ENCODE peak calls at places on chromosomes 16 and 17, in seven cellular contexts. S is A673, W is Peyer's patch, P is IMR-90, D is mucosa of descending colon, T is A549, R is SK-N-MC. O is an unnamed sample. For H3K9me3, the result is how much of the 10 kb centered on the place peaks cover.

GRCh38 chr17:51419476-51419875 is 159.1 kb downstream of the UTP18 start:
- DNase-seq in W (no peak), T (no peak), S (no peak), P (no peak), D (no peak), R (no peak), O (peak)

GRCh38 chr17:55430531-55431228 is 9.0 kb upstream of the MMD start:
- DNase-seq in P (no peak), R (no peak), W (no peak), T (peak), D (no peak), S (no peak), O (no peak)

GRCh38 chr16:48447940-48448536 is 62.8 kb upstream of the SIAH1 start:
- DNase-seq in D (no peak), P (no peak), W (no peak), T (no peak), S (no peak), R (no peak), O (no peak)

GRCh38 chr17:2796164-2797140 is at the start of gene RAP1GAP2:
- DNase-seq in W (peak), R (no peak), P (no peak), D (peak), T (no peak), S (no peak), O (peak)

GRCh38 chr16:80994451-80994850 is 12.2 kb downstream of the CMC2 start:
- DNase-seq in T (peak), S (no peak), R (no peak), W (no peak), P (peak), D (no peak), O (no peak)

GRCh38 chr17:78032166-78032565 is 73.7 kb downstream of the TNRC6C start:
- DNase-seq in T (no peak), S (no peak), P (peak), R (no peak), D (no peak), W (no peak), O (no peak)

GRCh38 chr16:85958731-85959130 is 59.8 kb downstream of the IRF8 start:
- DNase-seq in P (no peak), R (no peak), T (no peak), D (peak), W (no peak), S (no peak), O (no peak)

GRCh38 chr17:56297142-56297541 is 143.9 kb downstream of the ANKFN1 start:
- DNase-seq in P (peak), R (no peak), D (no peak), W (no peak), T (no peak), S (no peak), O (no peak)

GRCh38 chr16:12573300-12573699 is 230.4 kb downstream of the CPPED1 start:
- DNase-seq in D (no peak), P (no peak), T (no peak), R (no peak), S (no peak), W (peak), O (no peak)

GRCh38 chr16:72400257-72401078 is 228.5 kb upstream of the PMFBP1 start:
- DNase-seq in S (peak), W (no peak), D (no peak), T (peak), P (peak), R (peak), O (no peak)

GRCh38 chr16:66970775-66971725 is 10.0 kb downstream of the CES3 start:
- DNase-seq in R (no peak), P (peak), T (peak), D (no peak), S (no peak), W (no peak), O (no peak)

GRCh38 chr16:23092072-23092800 is 57.0 kb downstream of the USP31 start:
- DNase-seq in W (no peak), T (no peak), P (no peak), S (no peak), R (no peak), D (no peak), O (no peak)

GRCh38 chr16:868846-869822 is 68.6 kb upstream of the GNG13 start:
- DNase-seq in S (no peak), T (no peak), D (peak), P (no peak), R (no peak), W (no peak), O (no peak)

GRCh38 chr17:50563095-50563511 is 2.6 kb downstream of the CACNA1G start:
- DNase-seq in D (no peak), S (no peak), P (no peak), T (no peak), W (no peak), R (no peak), O (no peak)

GRCh38 chr17:79706931-79707382 is 23.8 kb upstream of the ENPP7 start:
- DNase-seq in S (no peak), T (peak), R (no peak), W (no peak), D (no peak), P (no peak), O (no peak)

GRCh38 chr17:6627019-6627418 is 13.5 kb downstream of the KIAA0753 start:
- DNase-seq in S (no peak), T (no peak), D (no peak), R (no peak), P (peak), W (no peak), O (no peak)

GRCh38 chr16:29729116-29729521 is 16.7 kb downstream of the C16orf54 start:
- DNase-seq in S (peak), P (peak), W (no peak), D (no peak), T (peak), R (peak), O (no peak)

GRCh38 chr16:70267516-70267915 is 15.8 kb upstream of the EXOSC6 start:
- DNase-seq in D (peak), P (peak), R (no peak), T (peak), S (peak), W (no peak), O (no peak)

GRCh38 chr17:19239544-19239943 is 2.4 kb downstream of the EPN2 start:
- DNase-seq in W (no peak), T (no peak), S (no peak), R (no peak), D (no peak), P (no peak), O (no peak)

GRCh38 chr17:43556292-43556691 is 10.2 kb upstream of the ETV4 start:
- DNase-seq in P (peak), S (no peak), W (no peak), T (peak), D (no peak), R (no peak), O (no peak)

GRCh38 chr17:29292992-29293889 is 707 bp downstream of the NUFIP2 start:
- DNase-seq in R (no peak), W (peak), T (peak), D (peak), S (peak), P (peak), O (peak)

GRCh38 chr17:3647251-3647650 is 10.7 kb downstream of the CTNS start:
- DNase-seq in T (no peak), W (no peak), P (no peak), S (no peak), R (no peak), D (no peak), O (no peak)

GRCh38 chr16:85607331-85607765 is 5.8 kb upstream of the GSE1 start:
- DNase-seq in W (peak), P (no peak), S (peak), T (no peak), R (no peak), D (no peak), O (no peak)

GRCh38 chr16:22764662-22765302 is 49.2 kb upstream of the HS3ST2 start:
- DNase-seq in T (no peak), W (no peak), S (no peak), D (no peak), P (no peak), R (no peak), O (no peak)

GRCh38 chr17:18905226-18905625 is 46.7 kb upstream of the SLC5A10 start:
- DNase-seq in T (no peak), W (no peak), R (no peak), P (no peak), S (no peak), D (no peak), O (no peak)

GRCh38 chr17:21538615-21539014 is 153.7 kb upstream of the KCNJ18 start:
- DNase-seq in T (no peak), D (no peak), S (no peak), P (no peak), W (no peak), R (no peak), O (no peak)

GRCh38 chr17:31882571-31882970 is 18.9 kb downstream of the UTP6 start:
- DNase-seq in W (no peak), T (no peak), D (no peak), S (no peak), R (no peak), P (no peak), O (no peak)

GRCh38 chr16:57531635-57532220 is 4.6 kb downstream of the CCDC102A start:
- DNase-seq in P (no peak), R (no peak), W (no peak), D (peak), T (no peak), S (no peak), O (no peak)

GRCh38 chr16:78198299-78198698 is 98.8 kb downstream of the WWOX start:
- DNase-seq in R (no peak), S (no peak), P (no peak), W (no peak), T (no peak), D (no peak), O (no peak)

GRCh38 chr16:78196527-78196926 is 97.1 kb downstream of the WWOX start:
- DNase-seq in S (peak), W (no peak), R (no peak), D (no peak), T (no peak), P (no peak), O (no peak)

GRCh38 chr16:78200023-78200389 is 100.6 kb downstream of the WWOX start:
- DNase-seq in T (no peak), S (no peak), R (no peak), P (no peak), W (no peak), D (no peak), O (no peak)

GRCh38 chr16:78200623-78201096 is 101.2 kb downstream of the WWOX start:
- DNase-seq in W (no peak), T (no peak), P (no peak), D (no peak), S (no peak), R (no peak), O (no peak)

GRCh38 chr16:78199325-78200022 is 100.0 kb downstream of the WWOX start:
- DNase-seq in R (no peak), T (no peak), W (no peak), D (no peak), S (no peak), P (no peak), O (no peak)
- H3K9me3 ChIP-seq in R (under half), T (under half), W (under half), D (under half), S (under half), P (under half), O (under half)

DNA sequence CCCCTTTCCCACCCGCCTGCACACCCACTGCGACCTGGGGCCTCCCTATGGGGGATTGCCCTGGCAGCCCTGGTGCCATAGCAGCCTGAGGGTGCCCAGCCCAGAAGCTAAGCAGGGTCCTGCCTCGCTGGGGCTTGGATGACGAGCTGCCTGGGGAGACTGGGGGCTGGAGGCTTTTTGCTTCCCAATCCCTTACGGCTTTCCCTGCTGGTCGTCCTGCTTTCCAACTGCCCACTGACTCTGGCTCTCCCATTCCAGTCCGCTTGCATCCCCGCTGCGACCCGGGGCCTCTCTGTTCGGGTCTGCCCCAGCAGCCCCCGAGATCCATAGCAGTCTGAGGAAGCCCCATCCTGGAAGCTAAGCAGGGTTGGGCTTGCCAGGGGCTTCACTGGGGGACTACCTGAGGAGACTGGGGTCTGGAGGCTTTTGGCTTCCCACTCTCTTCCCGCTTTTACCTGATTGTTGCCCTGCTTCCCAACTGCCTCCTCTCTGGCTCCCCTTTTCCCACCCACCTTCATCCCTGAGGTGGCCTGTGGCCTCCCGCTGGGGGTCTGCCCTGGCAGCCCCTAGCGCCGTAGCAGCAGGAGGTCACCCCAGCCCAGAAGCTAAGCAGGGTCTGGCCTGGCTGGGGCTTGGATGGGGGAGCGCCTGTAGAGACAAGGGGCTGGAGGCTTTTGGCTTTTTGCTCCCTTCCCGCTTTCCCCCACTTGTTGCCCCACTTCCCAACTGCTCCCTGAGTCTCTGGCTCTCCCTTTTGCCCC is 2292.8 kb downstream of the TP53TG3F start:
- DNase-seq in T (no peak), P (no peak), D (peak), S (no peak), W (no peak), R (no peak), O (no peak)
- H3K9me3 ChIP-seq in T (under half), P (half or more), D (half or more), S (under half), W (under half), R (under half), O (under half)

DNA sequence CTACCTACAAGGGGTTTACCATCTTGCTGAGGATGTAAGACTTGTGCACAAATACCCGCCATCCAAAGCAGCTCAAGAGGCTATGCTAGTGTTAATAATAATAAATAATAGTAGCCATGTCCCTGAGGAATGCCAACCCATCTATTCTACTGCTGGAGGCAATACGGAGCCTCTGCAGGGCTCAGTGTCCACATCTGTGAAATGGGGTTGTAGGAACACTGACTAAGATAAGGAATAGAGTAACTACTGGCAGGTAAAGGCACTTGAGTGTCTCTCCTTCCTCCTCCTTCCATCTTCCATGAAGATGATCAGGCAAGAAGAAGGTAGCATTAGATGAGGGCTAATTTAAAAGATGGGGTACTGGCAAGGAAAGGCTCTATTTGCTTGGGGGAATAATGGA is 295.3 kb downstream of the SLC39A11 start:
- DNase-seq in W (no peak), P (no peak), T (no peak), D (no peak), R (no peak), S (no peak), O (no peak)
- H3K9me3 ChIP-seq in W (under half), P (under half), T (under half), D (under half), R (under half), S (under half), O (under half)

GRCh38 chr16:5377280-5377898 is 279.8 kb upstream of the EEF2KMT start:
- DNase-seq in W (no peak), T (no peak), S (no peak), P (no peak), R (no peak), D (no peak), O (no peak)
- H3K9me3 ChIP-seq in W (under half), T (under half), S (under half), P (under half), R (under half), D (under half), O (under half)

DNA sequence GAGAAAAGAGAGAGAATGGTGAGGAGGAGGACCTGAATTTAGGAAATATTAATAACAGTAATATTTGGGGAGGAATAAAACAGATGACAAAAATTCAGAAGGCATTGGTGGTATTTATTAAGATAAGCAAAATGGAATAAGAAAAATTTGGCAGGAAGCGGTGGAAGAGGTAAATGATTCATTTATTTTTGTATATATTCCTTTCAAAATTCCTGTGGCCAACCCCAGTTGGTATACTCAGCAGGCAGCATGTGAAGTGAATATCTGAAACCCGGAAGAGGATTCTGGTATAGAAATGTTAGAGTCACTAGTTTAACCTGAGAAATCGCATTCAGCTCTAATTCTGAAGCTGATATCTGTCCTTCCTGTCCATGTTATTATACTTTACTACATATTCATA is 792.0 kb downstream of the KCNJ2 start:
- DNase-seq in R (no peak), W (no peak), D (no peak), S (no peak), T (no peak), P (peak), O (no peak)
- H3K9me3 ChIP-seq in R (under half), W (under half), D (under half), S (under half), T (under half), P (under half), O (under half)

GRCh38 chr16:3400446-3400778 is 392 bp downstream of the ZSCAN32 start:
- DNase-seq in T (no peak), D (no peak), W (no peak), P (no peak), S (no peak), R (no peak), O (no peak)
- H3K9me3 ChIP-seq in T (half or more), D (under half), W (under half), P (under half), S (under half), R (under half), O (under half)

GRCh38 chr16:35523991-35524390 is 2064.6 kb downstream of the TP53TG3F start:
- DNase-seq in D (no peak), S (no peak), R (no peak), T (no peak), P (no peak), W (no peak), O (no peak)
- H3K9me3 ChIP-seq in D (half or more), S (under half), R (under half), T (under half), P (under half), W (under half), O (under half)

DNA sequence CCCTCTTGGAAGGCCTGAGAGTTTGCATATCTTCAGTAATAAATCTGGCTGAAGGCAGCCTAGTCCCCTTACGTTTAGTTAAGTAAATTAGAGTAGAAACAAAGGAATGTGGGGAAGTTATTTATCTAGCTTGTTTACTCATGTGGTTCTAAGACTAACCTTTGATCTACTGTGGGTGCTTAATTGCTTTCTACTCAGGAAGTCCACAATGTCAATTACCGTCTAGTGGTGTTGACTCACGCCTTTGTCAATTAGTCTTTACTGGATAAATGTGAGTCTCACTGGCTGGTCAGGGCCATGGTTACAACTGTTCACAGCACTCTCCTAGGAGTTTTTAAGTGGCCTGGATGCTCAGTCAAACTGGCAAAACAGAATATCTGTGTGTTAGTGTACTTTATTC is 2338.4 kb downstream of the TP53TG3F start:
- DNase-seq in S (no peak), D (no peak), R (no peak), T (no peak), P (no peak), W (no peak), O (no peak)
- H3K9me3 ChIP-seq in S (under half), D (half or more), R (under half), T (under half), P (under half), W (under half), O (under half)

DNA sequence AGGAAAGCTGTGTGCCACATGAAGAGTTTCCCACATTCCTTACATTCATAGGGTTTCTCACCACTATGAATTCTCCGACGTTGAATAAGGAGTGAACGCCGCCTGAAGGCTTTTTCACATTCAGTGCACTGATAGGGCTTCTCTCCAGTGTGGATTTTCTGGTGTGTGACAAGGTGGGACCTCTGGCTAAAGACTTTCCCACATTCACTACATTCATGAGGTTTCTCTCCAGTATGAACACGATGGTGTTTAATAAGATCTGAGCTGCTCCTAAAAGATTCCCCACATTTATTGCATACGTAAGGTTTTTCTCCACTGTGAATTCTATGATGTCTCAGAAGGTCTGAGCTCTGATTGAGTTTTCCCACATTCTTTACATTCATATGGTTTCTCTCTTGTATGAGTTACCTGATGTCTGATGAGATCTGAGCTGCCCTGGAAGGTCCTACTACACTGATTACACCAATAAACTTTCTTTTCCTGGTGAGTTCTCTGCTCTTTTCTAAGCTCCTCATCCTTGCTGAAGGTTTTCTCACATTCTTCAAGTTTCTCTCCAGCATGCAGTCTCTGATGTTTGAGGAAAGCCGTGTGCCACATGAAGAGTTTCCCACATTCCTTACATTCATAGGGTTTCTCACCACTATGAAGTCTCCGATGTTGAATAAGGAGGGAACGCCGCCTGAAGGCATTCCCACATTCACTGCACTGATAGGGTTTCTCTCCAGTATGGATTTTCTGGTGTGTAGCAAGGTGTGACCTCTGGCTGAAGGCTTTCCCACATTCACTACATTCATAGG is 10.0 kb downstream of the ZNF594 start:
- DNase-seq in T (no peak), W (no peak), R (no peak), D (no peak), S (no peak), P (no peak), O (no peak)
- H3K9me3 ChIP-seq in T (half or more), W (half or more), R (under half), D (half or more), S (half or more), P (half or more), O (under half)